ENCODE peak calls at places on chromosomes 11 and 22, in six cellular contexts. One of them, this sample, is unnamed.

GRCh38 chr11:129375731-129376657 is at the start of gene BARX2:
- DNase-seq in kidney tubule cell: peak; percentile 79
- DNase-seq in NCI-H2081 treated with DMSO at 0.1 percent for 48 hours: no peak
- DNase-seq in epithelial cell of prostate: no peak
- DNase-seq in non-pigmented ciliary epithelial cell: peak; percentile 20
- DNase-seq in NCI-H1105 treated with DMSO at 0.1 percent for 48 hours: peak; percentile 81
- DNase-seq in this sample: peak; percentile 76

GRCh38 chr22:23904855-23905254 is 10.7 kb downstream of the MIF start:
- DNase-seq in kidney tubule cell: no peak
- DNase-seq in NCI-H2081 treated with DMSO at 0.1 percent for 48 hours: no peak
- DNase-seq in epithelial cell of prostate: no peak
- DNase-seq in non-pigmented ciliary epithelial cell: no peak
- DNase-seq in NCI-H1105 treated with DMSO at 0.1 percent for 48 hours: no peak
- DNase-seq in this sample: no peak

GRCh38 chr11:112581747-112582146 is 321.1 kb upstream of the PLET1 start:
- DNase-seq in kidney tubule cell: no peak
- DNase-seq in NCI-H2081 treated with DMSO at 0.1 percent for 48 hours: no peak
- DNase-seq in epithelial cell of prostate: no peak
- DNase-seq in non-pigmented ciliary epithelial cell: no peak
- DNase-seq in NCI-H1105 treated with DMSO at 0.1 percent for 48 hours: no peak
- DNase-seq in this sample: no peak

GRCh38 chr22:48973694-48974041 is 854.0 kb downstream of the BRD1 start:
- DNase-seq in kidney tubule cell: no peak
- DNase-seq in NCI-H2081 treated with DMSO at 0.1 percent for 48 hours: no peak
- DNase-seq in epithelial cell of prostate: no peak
- DNase-seq in non-pigmented ciliary epithelial cell: no peak
- DNase-seq in NCI-H1105 treated with DMSO at 0.1 percent for 48 hours: no peak
- DNase-seq in this sample: no peak

GRCh38 chr22:48488149-48488551 is 1339.5 kb downstream of the BRD1 start:
- DNase-seq in kidney tubule cell: no peak
- DNase-seq in NCI-H2081 treated with DMSO at 0.1 percent for 48 hours: no peak
- DNase-seq in epithelial cell of prostate: no peak
- DNase-seq in non-pigmented ciliary epithelial cell: no peak
- DNase-seq in NCI-H1105 treated with DMSO at 0.1 percent for 48 hours: no peak
- DNase-seq in this sample: no peak

GRCh38 chr22:22243033-22243680 is 1.4 kb upstream of the VPREB1 start:
- DNase-seq in kidney tubule cell: no peak
- DNase-seq in NCI-H2081 treated with DMSO at 0.1 percent for 48 hours: no peak
- DNase-seq in epithelial cell of prostate: no peak
- DNase-seq in non-pigmented ciliary epithelial cell: no peak
- DNase-seq in NCI-H1105 treated with DMSO at 0.1 percent for 48 hours: no peak
- DNase-seq in this sample: no peak

GRCh38 chr11:28460348-28460747 is 352.2 kb downstream of the METTL15 start:
- DNase-seq in kidney tubule cell: no peak
- DNase-seq in NCI-H2081 treated with DMSO at 0.1 percent for 48 hours: no peak
- DNase-seq in epithelial cell of prostate: no peak
- DNase-seq in non-pigmented ciliary epithelial cell: no peak
- DNase-seq in NCI-H1105 treated with DMSO at 0.1 percent for 48 hours: no peak
- DNase-seq in this sample: no peak

GRCh38 chr11:19868871-19869270 is 156.2 kb downstream of the NAV2 start:
- DNase-seq in kidney tubule cell: peak; percentile 49
- DNase-seq in NCI-H2081 treated with DMSO at 0.1 percent for 48 hours: no peak
- DNase-seq in epithelial cell of prostate: no peak
- DNase-seq in non-pigmented ciliary epithelial cell: no peak
- DNase-seq in NCI-H1105 treated with DMSO at 0.1 percent for 48 hours: peak; percentile 76
- DNase-seq in this sample: no peak

GRCh38 chr11:11057472-11057854 is 199.6 kb upstream of the ZBED5 start:
- DNase-seq in kidney tubule cell: peak; percentile 71
- DNase-seq in NCI-H2081 treated with DMSO at 0.1 percent for 48 hours: no peak
- DNase-seq in epithelial cell of prostate: no peak
- DNase-seq in non-pigmented ciliary epithelial cell: no peak
- DNase-seq in NCI-H1105 treated with DMSO at 0.1 percent for 48 hours: no peak
- DNase-seq in this sample: no peak

GRCh38 chr11:66727282-66727882 is 1.6 kb downstream of the SPTBN2 start:
- DNase-seq in kidney tubule cell: peak; percentile 47
- DNase-seq in NCI-H2081 treated with DMSO at 0.1 percent for 48 hours: no peak
- DNase-seq in epithelial cell of prostate: no peak
- DNase-seq in non-pigmented ciliary epithelial cell: no peak
- DNase-seq in NCI-H1105 treated with DMSO at 0.1 percent for 48 hours: no peak
- DNase-seq in this sample: no peak

GRCh38 chr11:46582588-46582987 is 11.2 kb downstream of the AMBRA1 start:
- DNase-seq in kidney tubule cell: no peak
- DNase-seq in NCI-H2081 treated with DMSO at 0.1 percent for 48 hours: no peak
- DNase-seq in epithelial cell of prostate: no peak
- DNase-seq in non-pigmented ciliary epithelial cell: no peak
- DNase-seq in NCI-H1105 treated with DMSO at 0.1 percent for 48 hours: no peak
- DNase-seq in this sample: no peak

GRCh38 chr11:100105605-100106358 is 581.3 kb upstream of the ARHGAP42 start:
- DNase-seq in kidney tubule cell: no peak
- DNase-seq in NCI-H2081 treated with DMSO at 0.1 percent for 48 hours: peak; percentile 8
- DNase-seq in epithelial cell of prostate: no peak
- DNase-seq in non-pigmented ciliary epithelial cell: no peak
- DNase-seq in NCI-H1105 treated with DMSO at 0.1 percent for 48 hours: peak; percentile 57
- DNase-seq in this sample: no peak

GRCh38 chr22:29916007-29916544 is 33.1 kb downstream of the MTMR3 start:
- DNase-seq in kidney tubule cell: no peak
- DNase-seq in NCI-H2081 treated with DMSO at 0.1 percent for 48 hours: no peak
- DNase-seq in epithelial cell of prostate: no peak
- DNase-seq in non-pigmented ciliary epithelial cell: no peak
- DNase-seq in NCI-H1105 treated with DMSO at 0.1 percent for 48 hours: no peak
- DNase-seq in this sample: no peak

GRCh38 chr22:46707305-46707704 is 30.7 kb downstream of the CERK start:
- DNase-seq in kidney tubule cell: no peak
- DNase-seq in NCI-H2081 treated with DMSO at 0.1 percent for 48 hours: no peak
- DNase-seq in epithelial cell of prostate: no peak
- DNase-seq in non-pigmented ciliary epithelial cell: no peak
- DNase-seq in NCI-H1105 treated with DMSO at 0.1 percent for 48 hours: no peak
- DNase-seq in this sample: no peak

GRCh38 chr11:64842366-64842759 is 2.1 kb downstream of the CDC42BPG start:
- DNase-seq in kidney tubule cell: peak; percentile 41
- DNase-seq in NCI-H2081 treated with DMSO at 0.1 percent for 48 hours: no peak
- DNase-seq in epithelial cell of prostate: no peak
- DNase-seq in non-pigmented ciliary epithelial cell: no peak
- DNase-seq in NCI-H1105 treated with DMSO at 0.1 percent for 48 hours: no peak
- DNase-seq in this sample: no peak